ENCODE peak calls at places on chromosome 10, in nine cellular contexts. U, O, P, N, E, Z, M, F and S are unnamed samples.

GRCh38 chr10:98460837-98461499 is 14.2 kb upstream of the HPS1 start:
- DNase-seq in O (no peak), E (no peak), N (no peak), M (no peak), U (no peak), P (peak), F (peak), Z (no peak), S (no peak)

GRCh38 chr10:106500585-106501525 is 663.7 kb downstream of the SORCS1 start:
- DNase-seq in O (no peak), U (no peak), E (no peak), Z (no peak), N (no peak), F (no peak), M (no peak), P (no peak), S (no peak)

GRCh38 chr10:6458814-6459213 is 121.3 kb downstream of the PRKCQ start:
- DNase-seq in O (no peak), M (no peak), F (no peak), Z (no peak), N (no peak), P (no peak), E (no peak), U (no peak), S (no peak)

GRCh38 chr10:59006511-59007306 is 169.7 kb upstream of the PHYHIPL start:
- DNase-seq in O (no peak), E (no peak), P (peak), M (no peak), N (no peak), F (no peak), U (no peak), Z (no peak), S (no peak)

GRCh38 chr10:116891208-116891607 is 41.9 kb downstream of the ENO4 start:
- DNase-seq in F (peak), O (no peak), E (peak), P (peak), M (no peak), Z (peak), N (no peak), U (no peak), S (peak)

GRCh38 chr10:97096327-97097153 is 89.2 kb downstream of the SLIT1 start:
- DNase-seq in F (no peak), U (no peak), N (peak), O (no peak), P (no peak), E (no peak), Z (peak), M (no peak), S (no peak)

GRCh38 chr10:82576093-82576492 is 701.1 kb downstream of the NRG3 start:
- DNase-seq in N (no peak), E (no peak), M (no peak), O (no peak), P (no peak), U (no peak), Z (no peak), F (no peak), S (no peak)

GRCh38 chr10:77592946-77593636 is 44.5 kb downstream of the KCNMA1 start:
- DNase-seq in U (no peak), O (no peak), P (peak), Z (no peak), M (no peak), N (no peak), E (no peak), F (peak), S (no peak)

GRCh38 chr10:72243822-72244437 is 27.9 kb upstream of the ASCC1 start:
- DNase-seq in O (no peak), E (no peak), U (no peak), P (peak), M (no peak), Z (peak), F (peak), N (no peak), S (no peak)

GRCh38 chr10:94500063-94500462 is 45.5 kb upstream of the HELLS start:
- DNase-seq in U (no peak), P (peak), F (peak), E (no peak), Z (no peak), M (no peak), N (no peak), O (no peak), S (no peak)

GRCh38 chr10:103733002-103733419 is 122.4 kb downstream of the SH3PXD2A start:
- DNase-seq in N (no peak), O (no peak), M (no peak), F (no peak), E (no peak), Z (no peak), P (no peak), U (no peak), S (no peak)

GRCh38 chr10:27692663-27693062 is 53.0 kb downstream of the MKX start:
- DNase-seq in E (no peak), U (no peak), O (no peak), P (no peak), N (no peak), F (no peak), M (no peak), Z (no peak), S (no peak)

GRCh38 chr10:69769395-69769989 is 32.2 kb upstream of the COL13A1 start:
- DNase-seq in U (no peak), O (no peak), Z (no peak), N (no peak), M (no peak), P (peak), E (no peak), F (peak), S (no peak)

GRCh38 chr10:24251547-24251946 is 42.6 kb downstream of the KIAA1217 start:
- DNase-seq in E (no peak), U (no peak), Z (peak), M (no peak), F (no peak), O (no peak), N (no peak), P (no peak), S (no peak)

GRCh38 chr10:124657806-124658205 is 86.4 kb downstream of the FAM53B start:
- DNase-seq in M (no peak), N (no peak), U (no peak), P (no peak), F (no peak), Z (no peak), E (no peak), O (no peak), S (no peak)